ENCODE peak calls at places on chromosomes 4 and X, in six cellular contexts. P, C, N, X, H and I are unnamed samples.
A peak's percentile ranks its signal among the peaks of the same experiment; 100 is the strongest.

GRCh38 chr4:37967749-37968148 is 7.6 kb downstream of the PTTG2 start:
- DNase-seq in P (no peak), C (no peak), N (no peak), X (no peak), H (no peak), I (no peak)

GRCh38 chr4:121140712-121141111 is 23.4 kb downstream of the TNIP3 start:
- DNase-seq in P (no peak), C (no peak), N (no peak), X (no peak), H (no peak), I (no peak)

GRCh38 chrX:6941041-6941440 is 206.5 kb upstream of the STS start:
- DNase-seq in P (no peak), C (no peak), N (no peak), X (no peak), H (no peak), I (no peak)

GRCh38 chr4:78343682-78344081 is 207.9 kb upstream of the ANXA3 start:
- DNase-seq in P (no peak), C (no peak), N (no peak), X (no peak), H (no peak), I (no peak)

GRCh38 chr4:183407128-183407585 is 37.3 kb upstream of the CDKN2AIP start:
- DNase-seq in P (peak; percentile 89), C (peak; percentile 75), N (peak; percentile 89), X (peak; percentile 86), H (peak; percentile 85), I (peak; percentile 90)

GRCh38 chrX:39729834-39730670 is 367.7 kb downstream of the BCOR start:
- DNase-seq in P (no peak), C (no peak), N (no peak), X (no peak), H (no peak), I (no peak)

GRCh38 chr4:3502941-3503936 is 29.0 kb downstream of the LRPAP1 start:
- DNase-seq in P (no peak), C (no peak), N (no peak), X (no peak), H (no peak), I (no peak)

GRCh38 chrX:25066131-25066530 is 50.4 kb upstream of the ARX start:
- DNase-seq in P (no peak), C (no peak), N (no peak), X (no peak), H (no peak), I (no peak)

DNA sequence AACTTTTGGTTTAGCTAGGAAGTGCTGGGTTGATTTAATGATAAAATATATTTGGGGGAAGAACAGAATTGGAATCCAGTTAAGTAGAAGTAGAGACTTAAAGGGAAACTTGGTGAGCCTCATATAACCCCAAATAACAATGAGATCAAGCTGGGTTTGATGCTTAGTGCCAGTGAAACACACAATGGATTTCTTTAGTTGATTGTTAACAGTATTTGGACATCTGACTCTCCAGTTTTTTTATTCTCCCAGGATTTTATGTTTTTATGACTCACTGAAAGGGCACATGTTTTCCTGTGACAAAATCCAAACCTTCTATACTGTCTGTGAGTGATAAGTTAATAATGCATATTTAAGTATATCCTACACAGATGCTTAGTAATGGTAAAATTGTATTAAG is 2.7 kb upstream of the NEUROG2 start:
- DNase-seq in P (no peak), C (no peak), N (no peak), X (no peak), H (no peak), I (no peak)
- H3K27me3 ChIP-seq in P (peaks cover 100% of the 10 kb centered on the region), C (peaks cover 99% of the 10 kb centered on the region), N (peaks cover 100% of the 10 kb centered on the region), X (peaks cover 90% of the 10 kb centered on the region), H (peaks cover 41% of the 10 kb centered on the region), I (peaks cover 68% of the 10 kb centered on the region)

GRCh38 chrX:42837747-42838146 is 59.8 kb upstream of the PPP1R2C start:
- DNase-seq in P (no peak), C (no peak), N (no peak), X (no peak), H (no peak), I (no peak)
- H3K27me3 ChIP-seq in P (no peaks in the 10 kb centered on the region), C (no peaks in the 10 kb centered on the region), N (no peaks in the 10 kb centered on the region), X (no peaks in the 10 kb centered on the region), H (no peaks in the 10 kb centered on the region), I (no peaks in the 10 kb centered on the region)

GRCh38 chrX:115588180-115588579 is 27.2 kb downstream of the PLS3 start:
- DNase-seq in P (no peak), C (no peak), N (no peak), X (no peak), H (no peak), I (no peak)
- H3K27me3 ChIP-seq in P (no peaks in the 10 kb centered on the region), C (peaks cover 41% of the 10 kb centered on the region), N (no peaks in the 10 kb centered on the region), X (no peaks in the 10 kb centered on the region), H (no peaks in the 10 kb centered on the region), I (no peaks in the 10 kb centered on the region)

DNA sequence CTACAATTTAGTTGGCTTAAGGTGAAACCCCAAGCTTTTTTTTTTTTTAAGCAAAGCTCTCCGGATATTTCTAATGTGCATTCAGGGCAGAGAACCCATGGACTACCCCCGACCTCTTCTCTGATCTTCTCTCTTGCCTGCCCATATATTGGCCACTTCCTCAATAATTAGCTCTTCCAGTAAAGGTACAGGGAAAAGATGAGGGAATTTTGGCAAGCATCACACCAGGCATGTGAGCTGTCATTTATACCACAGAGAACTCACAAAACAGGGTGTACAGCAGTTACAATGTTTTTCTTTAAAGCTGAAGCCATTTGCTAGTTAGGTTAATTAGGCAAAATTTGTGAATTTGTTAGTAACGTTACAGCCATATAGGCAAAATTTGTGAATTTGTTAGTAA is 73.3 kb downstream of the GAB1 start:
- DNase-seq in P (no peak), C (no peak), N (no peak), X (no peak), H (no peak), I (no peak)
- H3K27me3 ChIP-seq in P (no peaks in the 10 kb centered on the region), C (no peaks in the 10 kb centered on the region), N (no peaks in the 10 kb centered on the region), X (no peaks in the 10 kb centered on the region), H (no peaks in the 10 kb centered on the region), I (no peaks in the 10 kb centered on the region)

GRCh38 chrX:72554448-72555140 is 18.0 kb downstream of the HDAC8 start:
- DNase-seq in P (no peak), C (no peak), N (no peak), X (no peak), H (peak; percentile 76), I (no peak)
- H3K27me3 ChIP-seq in P (no peaks in the 10 kb centered on the region), C (peaks cover under 1% of the 10 kb centered on the region), N (no peaks in the 10 kb centered on the region), X (no peaks in the 10 kb centered on the region), H (no peaks in the 10 kb centered on the region), I (no peaks in the 10 kb centered on the region)

DNA sequence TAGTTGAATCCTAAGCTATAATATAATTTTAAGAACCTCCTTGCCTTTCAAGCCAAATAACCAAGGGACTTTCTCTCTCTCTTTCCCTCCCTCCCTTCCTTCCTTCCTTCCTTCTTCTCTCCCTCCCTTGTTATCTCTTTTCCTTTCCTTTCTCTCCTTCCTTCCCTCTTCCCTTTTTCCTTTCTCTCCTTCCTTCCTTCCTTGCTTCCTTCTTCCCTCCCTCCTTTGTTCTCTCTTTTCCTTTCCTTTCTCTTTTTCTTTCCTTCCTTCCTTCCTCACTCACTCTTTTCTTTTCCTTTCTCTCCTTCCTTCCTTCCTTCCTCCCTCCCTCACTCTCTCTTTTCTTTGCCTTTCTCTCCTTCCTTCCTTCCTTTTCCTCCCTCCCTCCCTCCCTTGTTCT is 42.4 kb downstream of the PDGFRA start:
- DNase-seq in P (no peak), C (no peak), N (no peak), X (no peak), H (no peak), I (no peak)
- H3K27me3 ChIP-seq in P (no peaks in the 10 kb centered on the region), C (peaks cover 3% of the 10 kb centered on the region), N (no peaks in the 10 kb centered on the region), X (no peaks in the 10 kb centered on the region), H (no peaks in the 10 kb centered on the region), I (no peaks in the 10 kb centered on the region)

DNA sequence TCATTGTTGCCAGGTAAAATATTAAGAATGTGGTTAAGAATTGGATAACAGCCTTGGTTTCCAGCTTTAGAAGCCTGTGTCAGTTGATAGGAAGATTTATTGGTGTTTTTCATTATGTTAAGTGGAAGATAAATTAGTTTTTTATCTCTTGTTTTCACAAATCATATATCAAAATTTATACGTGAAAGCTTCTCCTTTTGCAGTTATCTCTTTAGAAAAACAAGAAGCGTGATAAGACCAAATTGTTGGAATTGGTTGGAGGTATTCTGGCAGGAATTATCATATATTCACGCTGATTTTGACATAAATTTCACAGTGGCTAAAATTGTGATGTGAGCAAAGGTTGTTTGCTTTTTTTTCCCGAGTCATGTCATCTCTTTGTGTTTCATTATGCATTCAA is 90.6 kb downstream of the FRMPD4 start:
- DNase-seq in P (no peak), C (no peak), N (no peak), X (no peak), H (no peak), I (no peak)
- H3K27me3 ChIP-seq in P (no peaks in the 10 kb centered on the region), C (no peaks in the 10 kb centered on the region), N (no peaks in the 10 kb centered on the region), X (no peaks in the 10 kb centered on the region), H (no peaks in the 10 kb centered on the region), I (no peaks in the 10 kb centered on the region)

DNA sequence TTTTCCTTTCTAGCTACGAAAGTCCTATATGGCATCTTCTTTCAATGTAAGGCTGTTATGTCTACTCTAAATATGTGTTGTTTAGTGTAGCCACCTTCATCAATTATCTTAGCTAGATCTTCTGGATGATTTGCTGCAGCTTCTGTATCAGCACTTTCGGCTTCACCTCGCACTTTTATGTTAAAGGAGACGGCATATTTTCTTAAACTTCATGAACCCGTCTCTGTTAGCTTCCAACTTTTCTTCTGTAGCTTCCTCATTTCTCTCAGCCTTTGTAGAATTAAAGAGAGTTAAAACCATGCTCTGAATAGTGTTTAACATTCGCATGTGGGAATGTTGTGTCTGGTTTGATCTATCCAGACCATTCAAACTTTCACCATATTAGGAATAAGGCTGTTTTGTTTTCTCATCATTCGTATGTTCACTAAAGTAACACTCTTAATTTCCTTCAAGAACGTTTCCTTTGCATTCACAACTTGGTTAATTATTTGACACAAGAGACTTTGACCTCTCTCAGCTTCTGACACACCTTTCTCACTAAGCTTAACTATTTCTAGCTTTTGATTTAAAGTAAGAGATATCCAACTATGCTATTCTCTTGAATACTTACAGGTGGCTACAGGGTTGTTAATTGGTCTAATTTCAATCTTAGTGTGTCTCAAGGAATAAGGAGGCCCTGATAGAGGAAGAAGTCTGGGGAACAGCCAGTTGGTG is 476.8 kb downstream of the GABRG1 start:
- DNase-seq in P (no peak), C (no peak), N (no peak), X (no peak), H (no peak), I (no peak)
- H3K27me3 ChIP-seq in P (no peaks in the 10 kb centered on the region), C (no peaks in the 10 kb centered on the region), N (no peaks in the 10 kb centered on the region), X (no peaks in the 10 kb centered on the region), H (no peaks in the 10 kb centered on the region), I (no peaks in the 10 kb centered on the region)

DNA sequence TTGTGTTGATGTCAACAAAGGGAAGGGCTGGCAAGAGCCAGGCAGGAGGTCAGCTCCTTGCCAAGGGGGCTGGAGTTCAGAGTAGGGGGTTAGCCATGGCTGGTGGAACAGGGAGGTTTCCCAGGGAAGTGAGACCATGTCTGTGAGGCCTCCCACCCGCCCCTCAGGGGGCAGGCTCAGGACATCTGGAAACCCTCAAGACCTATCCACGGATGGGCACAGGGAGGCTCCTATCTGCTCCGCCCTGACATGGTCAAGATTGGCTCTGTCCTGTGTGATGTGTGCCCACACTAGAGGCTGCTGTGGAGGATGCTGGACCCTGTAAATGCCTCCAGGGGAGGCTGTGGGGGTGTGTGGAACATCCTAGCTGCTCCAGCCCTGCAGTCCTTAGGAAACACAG is 8.0 kb upstream of the TMEM185A start:
- DNase-seq in P (no peak), C (no peak), N (no peak), X (no peak), H (no peak), I (no peak)
- H3K27me3 ChIP-seq in P (no peaks in the 10 kb centered on the region), C (no peaks in the 10 kb centered on the region), N (no peaks in the 10 kb centered on the region), X (no peaks in the 10 kb centered on the region), H (peaks cover 70% of the 10 kb centered on the region), I (no peaks in the 10 kb centered on the region)